ENCODE peak calls at places on chromosomes 13 and 19, in eight cellular contexts. Y, B, K, N, P, H, W and G are unnamed samples.
A peak's percentile ranks its signal among the peaks of the same experiment; 100 is the strongest.

GRCh38 chr19:51735759-51736449 is 12.1 kb upstream of the HAS1 start:
- DNase-seq in B (no peak), P (no peak), K (no peak), N (peak; percentile 76), Y (peak; percentile 41), H (no peak), W (no peak), G (peak; percentile 19)

GRCh38 chr19:10543059-10543419 is 665 bp upstream of the ATG4D start:
- DNase-seq in B (no peak), H (no peak), K (no peak), P (no peak), Y (no peak), N (no peak), W (no peak), G (no peak)

GRCh38 chr19:16076958-16077611 is 790 bp downstream of the TPM4 start:
- DNase-seq in Y (no peak), B (peak; percentile 70), H (peak; percentile 91), K (peak; percentile 57), N (no peak), W (no peak), P (peak; percentile 69), G (peak; percentile 78)

GRCh38 chr13:24680258-24680920 is at the start of gene ATP12A:
- DNase-seq in H (peak; percentile 91), W (no peak), Y (no peak), N (no peak), P (no peak), K (peak; percentile 40), B (peak; percentile 59), G (peak; percentile 46)

GRCh38 chr19:19137556-19138109 is 645 bp downstream of the TMEM161A start:
- DNase-seq in N (no peak), K (no peak), P (no peak), H (peak; percentile 76), Y (no peak), W (no peak), B (peak; percentile 54), G (no peak)

GRCh38 chr13:45364876-45365557 is 24.0 kb upstream of the TPT1 start:
- DNase-seq in K (no peak), H (no peak), N (no peak), P (no peak), W (no peak), B (no peak), Y (no peak), G (no peak)

GRCh38 chr13:23811366-23812027 is 77.7 kb downstream of the MIPEP start:
- DNase-seq in P (no peak), N (no peak), H (no peak), K (no peak), W (no peak), B (no peak), Y (no peak), G (no peak)

GRCh38 chr19:9865732-9866627 is 30.9 kb downstream of the PIN1 start:
- DNase-seq in H (no peak), W (no peak), P (no peak), K (no peak), B (no peak), Y (no peak), N (no peak), G (no peak)

GRCh38 chr13:50149932-50150331 is 134.7 kb downstream of the KCNRG start:
- DNase-seq in P (no peak), W (no peak), Y (no peak), B (no peak), N (no peak), H (no peak), K (peak; percentile 18), G (no peak)

GRCh38 chr19:50333737-50334617 is 4.8 kb upstream of the KCNC3 start:
- DNase-seq in P (peak; percentile 84), W (peak; percentile 7), K (peak; percentile 91), N (no peak), Y (no peak), H (peak; percentile 98), B (peak; percentile 98), G (peak; percentile 82)

GRCh38 chr19:43820098-43820860 is 6.8 kb upstream of the ZNF283 start:
- DNase-seq in H (peak; percentile 54), P (peak; percentile 52), N (peak; percentile 27), W (peak; percentile 7), Y (no peak), K (no peak), B (peak; percentile 49), G (peak; percentile 41)

GRCh38 chr19:5623397-5624153 is 692 bp downstream of the SAFB start:
- DNase-seq in B (peak; percentile 55), Y (no peak), N (no peak), W (no peak), H (no peak), K (peak; percentile 17), P (peak; percentile 25), G (peak; percentile 31)

GRCh38 chr13:33250594-33250993 is 35.0 kb downstream of the STARD13 start:
- DNase-seq in P (no peak), H (no peak), B (no peak), K (no peak), N (no peak), W (no peak), Y (no peak), G (no peak)

GRCh38 chr13:27269114-27269665 is 1.4 kb upstream of the RASL11A start:
- DNase-seq in W (no peak), N (no peak), H (no peak), B (no peak), Y (no peak), K (no peak), P (no peak), G (no peak)

GRCh38 chr19:41249707-41250423 is 14.3 kb upstream of the HNRNPUL1 start:
- DNase-seq in P (no peak), H (no peak), W (no peak), B (no peak), N (no peak), Y (no peak), K (no peak), G (no peak)

GRCh38 chr19:498591-498950 is 2.3 kb downstream of the MADCAM1 start:
- DNase-seq in K (peak; percentile 5), W (no peak), P (no peak), H (peak; percentile 73), N (no peak), Y (no peak), B (peak; percentile 66), G (no peak)

GRCh38 chr13:39835253-39835652 is 179.8 kb downstream of the COG6 start:
- DNase-seq in H (no peak), B (no peak), Y (no peak), N (peak; percentile 48), P (no peak), K (no peak), W (no peak), G (no peak)

GRCh38 chr13:111790621-111791020 is 276.3 kb upstream of the SOX1 start:
- DNase-seq in P (no peak), N (no peak), B (no peak), W (no peak), Y (no peak), H (no peak), K (no peak), G (no peak)

GRCh38 chr19:31344403-31344802 is 4.8 kb downstream of the TSHZ3 start:
- DNase-seq in K (no peak), B (peak; percentile 37), H (peak; percentile 55), P (no peak), W (no peak), N (no peak), Y (no peak), G (no peak)

GRCh38 chr13:43297967-43298366 is 274.6 kb downstream of the DNAJC15 start:
- DNase-seq in N (no peak), B (no peak), Y (no peak), H (no peak), W (no peak), P (no peak), K (no peak), G (no peak)
- H3K4me3 ChIP-seq in N (no peak overlapping the region), B (no peak overlapping the region), Y (no peak overlapping the region), H (no peak overlapping the region), W (no peak overlapping the region), P (no peak overlapping the region), K (no peak overlapping the region), G (no peak overlapping the region)

GRCh38 chr13:52701728-52702480 is 37.7 kb downstream of the CNMD start:
- DNase-seq in K (no peak), W (no peak), P (no peak), B (no peak), Y (no peak), N (no peak), H (no peak), G (no peak)

GRCh38 chr13:52695856-52696255 is 43.2 kb downstream of the SUGT1 start:
- DNase-seq in B (no peak), K (no peak), N (peak; percentile 27), W (peak; percentile 4), Y (no peak), H (no peak), P (no peak), G (no peak)

DNA sequence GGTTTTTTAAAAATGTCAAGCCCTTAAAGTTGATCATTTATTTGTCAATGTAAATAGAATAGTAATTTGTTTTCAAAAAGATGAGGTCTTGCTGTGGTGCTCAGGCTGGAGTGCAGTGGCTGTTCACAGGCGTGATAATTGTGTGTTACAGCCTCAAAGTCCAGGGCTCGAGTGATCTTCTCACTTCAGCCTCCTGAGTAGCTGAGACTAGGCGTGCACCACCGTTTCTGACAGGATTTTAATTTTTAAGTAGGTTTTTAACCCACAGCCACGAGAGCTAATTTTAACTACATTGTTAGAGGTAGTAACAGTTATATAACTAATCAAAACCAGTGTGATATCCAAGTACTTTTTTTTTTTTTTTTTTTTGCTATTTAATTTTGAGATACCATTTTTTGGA is 43.1 kb downstream of the CNMD start:
- DNase-seq in H (no peak), Y (no peak), W (no peak), N (no peak), B (no peak), P (no peak), K (no peak), G (no peak)
- H3K27ac ChIP-seq in H (no peak overlapping the region), Y (no peak overlapping the region), W (no peak overlapping the region), N (no peak overlapping the region), B (no peak overlapping the region), P (no peak overlapping the region), K (no peak overlapping the region), G (no peak overlapping the region)

GRCh38 chr19:3982701-3983541 is 2.3 kb downstream of the EEF2 start:
- DNase-seq in N (no peak), K (peak; percentile 67), H (peak; percentile 73), Y (no peak), W (no peak), P (no peak), B (peak; percentile 23), G (no peak)
- H3K4me3 ChIP-seq in N (peak overlapping the region; percentile 100), K (no peak overlapping the region), H (peak overlapping the region; percentile 73), Y (peak overlapping the region; percentile 86), W (peak overlapping the region; percentile 97), P (no peak overlapping the region), B (peak overlapping the region; percentile 91), G (no peak overlapping the region)

GRCh38 chr19:7682175-7682855 is 1.7 kb downstream of the TRAPPC5 start:
- DNase-seq in B (no peak), H (peak; percentile 88), P (peak; percentile 28), N (no peak), Y (no peak), K (no peak), W (no peak), G (no peak)

GRCh38 chr19:7679017-7679720 is 1.5 kb upstream of the TRAPPC5 start:
- DNase-seq in P (no peak), K (no peak), Y (no peak), B (peak; percentile 57), H (peak; percentile 37), N (no peak), W (no peak), G (no peak)

GRCh38 chr19:7681336-7682174 is 922 bp downstream of the TRAPPC5 start:
- DNase-seq in B (peak; percentile 82), W (peak; percentile 21), Y (peak; percentile 69), H (peak; percentile 79), N (peak; percentile 57), P (peak; percentile 67), K (peak; percentile 91), G (peak; percentile 88)

GRCh38 chr19:7679771-7680605 is 645 bp upstream of the TRAPPC5 start:
- DNase-seq in B (no peak), H (no peak), W (no peak), P (no peak), K (no peak), N (no peak), Y (no peak), G (no peak)

GRCh38 chr19:7680606-7681335 is at the start of gene TRAPPC5:
- DNase-seq in P (peak; percentile 90), W (peak; percentile 39), N (peak; percentile 58), B (peak; percentile 98), K (peak; percentile 95), H (peak; percentile 98), Y (no peak), G (peak; percentile 87)
- H3K27ac ChIP-seq in P (peak within 1 kb of the TSS; percentile 85), W (peak within 1 kb of the TSS; percentile 39), N (peak within 1 kb of the TSS; percentile 13), B (no peak within 1 kb of the TSS), K (peak within 1 kb of the TSS; percentile 66), H (peak within 1 kb of the TSS; percentile 88), Y (peak within 1 kb of the TSS; percentile 41), G (peak within 1 kb of the TSS; percentile 82)